ENCODE peak calls at places on chromosomes 11 and 22, in ten cellular contexts. J, I, X, F, N, B, A, U, T and R are unnamed samples.

GRCh38 chr11:83272627-83273026 is 13.5 kb downstream of the CCDC90B start:
- DNase-seq in U (no peak), T (no peak), I (no peak), B (peak), N (no peak), X (peak), J (peak), A (no peak), F (no peak), R (no peak)

GRCh38 chr11:5203366-5203765 is 2.9 kb upstream of the OR51V1 start:
- DNase-seq in F (no peak), B (no peak), X (no peak), T (no peak), I (no peak), A (no peak), U (no peak), N (no peak), J (no peak), R (no peak)

GRCh38 chr11:47773882-47774281 is 6.7 kb upstream of the FNBP4 start:
- DNase-seq in I (no peak), U (no peak), A (no peak), X (no peak), J (no peak), T (no peak), B (no peak), F (no peak), N (no peak), R (no peak)

GRCh38 chr11:64970731-64971151 is 1.2 kb downstream of the MAJIN start:
- DNase-seq in B (peak), N (peak), U (no peak), I (no peak), F (no peak), T (peak), X (no peak), J (no peak), A (no peak), R (no peak)

GRCh38 chr22:42356547-42356946 is 75.7 kb downstream of the NFAM1 start:
- DNase-seq in U (no peak), B (no peak), X (no peak), N (no peak), A (no peak), T (no peak), I (no peak), J (no peak), F (no peak), R (no peak)

GRCh38 chr11:119585038-119585666 is 143.8 kb downstream of the NECTIN1 start:
- DNase-seq in F (peak), A (no peak), B (no peak), J (peak), X (no peak), I (no peak), T (no peak), U (no peak), N (no peak), R (no peak)

GRCh38 chr11:116427903-116428637 is 344.7 kb downstream of the BUD13 start:
- DNase-seq in N (no peak), B (peak), U (no peak), J (peak), X (no peak), T (no peak), A (no peak), I (no peak), F (peak), R (no peak)

GRCh38 chr11:119584193-119585037 is 144.6 kb downstream of the NECTIN1 start:
- DNase-seq in N (peak), J (peak), I (no peak), A (no peak), T (no peak), U (no peak), B (peak), X (peak), F (peak), R (no peak)

GRCh38 chr11:42543844-42544243 is 768.0 kb upstream of the API5 start:
- DNase-seq in A (no peak), T (no peak), I (no peak), N (no peak), F (no peak), X (no peak), B (no peak), U (no peak), J (no peak), R (no peak)

GRCh38 chr11:11169715-11170351 is 183.2 kb downstream of the CSNK2A3 start:
- DNase-seq in I (no peak), B (no peak), T (no peak), J (no peak), A (no peak), X (no peak), F (no peak), N (no peak), U (no peak), R (peak)

GRCh38 chr22:28341001-28341400 is 338.6 kb downstream of the TTC28 start:
- DNase-seq in F (no peak), X (peak), B (no peak), I (no peak), A (no peak), U (no peak), T (no peak), J (peak), N (peak), R (no peak)

GRCh38 chr11:17287058-17287457 is 10.5 kb downstream of the NUCB2 start:
- DNase-seq in F (no peak), N (no peak), B (no peak), X (no peak), I (no peak), A (no peak), T (no peak), J (no peak), U (no peak), R (no peak)

GRCh38 chr11:34840736-34841386 is 75.3 kb downstream of the APIP start:
- DNase-seq in F (no peak), X (no peak), A (peak), N (no peak), U (no peak), J (peak), B (peak), I (no peak), T (no peak), R (peak)

GRCh38 chr11:118321386-118322082 is 17.0 kb downstream of the CD3E start:
- DNase-seq in B (no peak), N (no peak), A (no peak), J (no peak), F (no peak), T (no peak), U (no peak), X (no peak), I (no peak), R (no peak)